ENCODE peak calls at places on chromosomes 3 and 15, in seven cellular contexts. P, B, G, H, L, S and W are unnamed samples.

GRCh38 chr15:89760303-89761008 is 9.4 kb upstream of the MESP1 start:
- DNase-seq in P (peak), B (peak), G (peak), H (peak), L (peak), S (peak), W (peak)

GRCh38 chr3:136753112-136753939 is 1.1 kb upstream of the STAG1 start:
- DNase-seq in P (no peak), B (no peak), G (no peak), H (no peak), L (no peak), S (no peak), W (no peak)

GRCh38 chr3:42733501-42734262 is 31.1 kb upstream of the HHATL start:
- DNase-seq in P (no peak), B (no peak), G (peak), H (no peak), L (peak), S (no peak), W (peak)

GRCh38 chr3:197186887-197187588 is 111.4 kb downstream of the DLG1 start:
- DNase-seq in P (no peak), B (peak), G (no peak), H (no peak), L (no peak), S (peak), W (peak)

GRCh38 chr3:136490646-136491405 is 240.7 kb downstream of the PCCB start:
- DNase-seq in P (no peak), B (no peak), G (no peak), H (no peak), L (no peak), S (no peak), W (no peak)

GRCh38 chr15:97745481-97746071 is 214.9 kb upstream of the ARRDC4 start:
- DNase-seq in P (no peak), B (peak), G (no peak), H (no peak), L (peak), S (peak), W (no peak)

GRCh38 chr15:72902245-72902928 is 118.8 kb upstream of the ADPGK start:
- DNase-seq in P (peak), B (peak), G (no peak), H (no peak), L (no peak), S (no peak), W (no peak)

GRCh38 chr3:191065183-191065805 is 133.7 kb upstream of the OSTN start:
- DNase-seq in P (no peak), B (peak), G (no peak), H (no peak), L (no peak), S (peak), W (no peak)

GRCh38 chr15:89912145-89912673 is 543 bp downstream of the ARPIN start:
- DNase-seq in P (peak), B (peak), G (no peak), H (no peak), L (peak), S (peak), W (no peak)

GRCh38 chr3:48012659-48013058 is 3.6 kb downstream of the MAP4 start:
- DNase-seq in P (no peak), B (no peak), G (no peak), H (no peak), L (no peak), S (no peak), W (no peak)
- H3K27ac ChIP-seq in P (peak), B (peak), G (no peak), H (no peak), L (no peak), S (no peak), W (no peak)

DNA sequence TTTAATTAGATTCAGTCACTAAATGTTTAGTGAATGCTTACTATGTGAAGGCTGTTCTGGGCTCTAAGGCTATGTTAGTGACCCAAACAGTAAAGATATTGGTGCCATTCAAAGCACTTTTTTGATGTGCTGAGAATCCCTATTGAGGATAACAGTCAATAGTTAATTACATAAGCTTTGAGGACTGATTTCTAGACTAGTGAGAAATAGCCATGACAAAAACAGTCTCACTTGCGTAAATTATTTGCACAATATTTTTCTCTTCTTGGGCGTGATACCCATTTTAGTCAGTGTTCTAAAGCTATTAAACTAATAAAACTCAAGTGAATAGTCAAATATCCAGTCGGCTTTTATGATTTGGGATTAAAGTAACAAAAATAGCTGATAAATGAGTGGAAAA is 74.6 kb downstream of the UBE2E2 start:
- DNase-seq in P (no peak), B (no peak), G (no peak), H (no peak), L (no peak), S (no peak), W (no peak)
- H3K27ac ChIP-seq in P (no peak), B (no peak), G (no peak), H (no peak), L (no peak), S (no peak), W (no peak)

GRCh38 chr15:99453646-99454045 is 112.1 kb upstream of the MEF2A start:
- DNase-seq in P (no peak), B (no peak), G (no peak), H (no peak), L (no peak), S (no peak), W (no peak)
- H3K27ac ChIP-seq in P (peak), B (peak), G (peak), H (no peak), L (no peak), S (peak), W (peak)

GRCh38 chr15:101248274-101248673 is 3.6 kb downstream of the CHSY1 start:
- DNase-seq in P (no peak), B (no peak), G (no peak), H (no peak), L (no peak), S (no peak), W (no peak)

GRCh38 chr15:101244039-101244781 is 7.6 kb downstream of the CHSY1 start:
- DNase-seq in P (no peak), B (no peak), G (no peak), H (no peak), L (no peak), S (no peak), W (no peak)

GRCh38 chr15:101246391-101246790 is 5.5 kb downstream of the CHSY1 start:
- DNase-seq in P (no peak), B (no peak), G (no peak), H (no peak), L (no peak), S (no peak), W (no peak)

GRCh38 chr15:101244889-101245668 is 6.8 kb downstream of the CHSY1 start:
- DNase-seq in P (no peak), B (no peak), G (no peak), H (no peak), L (no peak), S (no peak), W (no peak)

GRCh38 chr15:101246824-101247745 is 4.8 kb downstream of the CHSY1 start:
- DNase-seq in P (no peak), B (no peak), G (no peak), H (no peak), L (no peak), S (no peak), W (no peak)
- H3K27ac ChIP-seq in P (peak), B (peak), G (no peak), H (no peak), L (no peak), S (peak), W (peak)

GRCh38 chr3:61780455-61781239 is 219.3 kb downstream of the PTPRG start:
- DNase-seq in P (no peak), B (no peak), G (no peak), H (no peak), L (no peak), S (no peak), W (no peak)
- H3K27ac ChIP-seq in P (peak), B (no peak), G (no peak), H (no peak), L (no peak), S (no peak), W (no peak)

DNA sequence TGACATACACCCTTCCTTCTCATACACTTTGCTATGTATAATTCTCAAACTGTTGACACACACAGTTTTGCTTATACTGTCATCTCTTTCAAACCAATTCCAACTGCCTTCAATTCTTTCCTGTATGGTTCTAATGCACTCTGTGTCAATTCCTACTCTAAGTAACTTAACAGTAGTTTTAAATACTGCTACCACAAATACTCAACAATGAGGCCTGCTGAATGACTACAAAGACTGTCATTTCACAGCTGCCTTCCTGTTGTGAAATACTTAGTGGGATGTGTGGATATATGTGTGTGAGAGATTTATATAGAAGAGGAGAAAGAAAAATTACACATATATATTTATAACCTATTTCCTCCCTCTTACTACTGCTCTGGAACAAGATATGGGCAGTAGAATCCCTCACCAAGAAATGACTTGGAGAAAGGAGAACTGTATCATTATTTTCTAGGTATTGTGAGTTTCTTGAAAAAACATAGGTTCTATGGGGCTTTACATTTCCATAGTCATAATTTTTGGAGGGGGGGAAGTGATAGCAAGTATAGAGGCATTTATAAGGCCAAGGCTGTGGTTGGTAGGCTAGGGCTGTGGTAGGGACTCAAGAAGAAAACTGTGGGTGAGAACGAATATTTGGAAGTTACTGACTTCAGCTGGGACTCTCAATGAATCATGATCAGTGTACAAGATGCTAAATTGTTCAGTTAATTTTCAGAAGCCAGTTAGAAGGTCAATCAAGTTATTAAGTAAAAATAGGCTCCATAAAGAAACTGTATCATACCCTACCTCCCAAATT is 88.7 kb downstream of the ANKRD28 start:
- DNase-seq in P (no peak), B (peak), G (no peak), H (no peak), L (no peak), S (no peak), W (no peak)
- H3K27ac ChIP-seq in P (no peak), B (no peak), G (no peak), H (no peak), L (no peak), S (no peak), W (no peak)

DNA sequence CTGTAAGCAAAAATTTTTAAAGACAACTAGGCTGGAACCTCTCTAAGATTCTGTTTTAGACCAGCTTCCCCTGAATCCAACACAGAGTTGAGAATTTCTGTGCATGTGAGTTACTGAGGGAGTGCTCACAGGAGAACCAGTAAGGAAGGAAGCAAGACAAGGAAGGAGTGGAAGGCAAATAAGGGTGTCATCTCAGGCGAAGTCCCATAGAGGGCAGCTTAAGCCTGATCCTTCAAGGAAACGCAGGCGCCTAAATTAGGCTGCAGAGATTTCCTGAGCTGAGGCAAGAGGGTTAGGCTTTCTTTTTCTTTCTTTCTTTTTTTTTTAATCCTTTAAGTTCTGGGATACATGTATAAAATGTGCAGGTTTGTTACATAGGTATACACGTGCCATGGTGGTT is 36.2 kb upstream of the COL6A6 start:
- DNase-seq in P (no peak), B (peak), G (no peak), H (no peak), L (no peak), S (peak), W (no peak)
- H3K27ac ChIP-seq in P (no peak), B (no peak), G (no peak), H (no peak), L (no peak), S (no peak), W (no peak)